ENCODE peak calls at places on chromosomes 16 and 17, in ten cellular contexts. One of them, this sample, is unnamed.

GRCh38 chr17:41777157-41777578 is 9.3 kb downstream of the JUP start:
- DNase-seq in esophagus muscularis mucosa: no peak
- DNase-seq in upper lobe of left lung: no peak
- DNase-seq in transverse colon: peak
- DNase-seq in suprapubic skin: no peak
- DNase-seq in H1: peak
- DNase-seq in stomach: peak
- DNase-seq in A549: peak
- DNase-seq in K562: no peak
- DNase-seq in tibial nerve: no peak
- DNase-seq in this sample: peak

GRCh38 chr17:20925091-20925490 is 117.7 kb downstream of the USP22 start:
- DNase-seq in esophagus muscularis mucosa: no peak
- DNase-seq in upper lobe of left lung: no peak
- DNase-seq in transverse colon: no peak
- DNase-seq in suprapubic skin: no peak
- DNase-seq in H1: no peak
- DNase-seq in stomach: no peak
- DNase-seq in A549: no peak
- DNase-seq in K562: no peak
- DNase-seq in tibial nerve: no peak
- DNase-seq in this sample: no peak

GRCh38 chr17:68972119-68972704 is 17.0 kb upstream of the ABCA8 start:
- DNase-seq in esophagus muscularis mucosa: no peak
- DNase-seq in upper lobe of left lung: no peak
- DNase-seq in transverse colon: no peak
- DNase-seq in suprapubic skin: no peak
- DNase-seq in H1: no peak
- DNase-seq in stomach: no peak
- DNase-seq in A549: peak
- DNase-seq in K562: no peak
- DNase-seq in tibial nerve: no peak
- DNase-seq in this sample: no peak

GRCh38 chr16:74461826-74462225 is 40.5 kb upstream of the CLEC18B start:
- DNase-seq in esophagus muscularis mucosa: no peak
- DNase-seq in upper lobe of left lung: no peak
- DNase-seq in transverse colon: no peak
- DNase-seq in suprapubic skin: no peak
- DNase-seq in H1: no peak
- DNase-seq in stomach: no peak
- DNase-seq in A549: no peak
- DNase-seq in K562: no peak
- DNase-seq in tibial nerve: no peak
- DNase-seq in this sample: no peak

GRCh38 chr16:65126845-65127624 is 5.2 kb upstream of the CDH11 start:
- DNase-seq in esophagus muscularis mucosa: peak
- DNase-seq in upper lobe of left lung: no peak
- DNase-seq in transverse colon: no peak
- DNase-seq in suprapubic skin: no peak
- DNase-seq in H1: no peak
- DNase-seq in stomach: no peak
- DNase-seq in A549: no peak
- DNase-seq in K562: no peak
- DNase-seq in tibial nerve: no peak
- DNase-seq in this sample: no peak

GRCh38 chr16:67841198-67841815 is 813 bp upstream of the THAP11 start:
- DNase-seq in esophagus muscularis mucosa: no peak
- DNase-seq in upper lobe of left lung: no peak
- DNase-seq in transverse colon: no peak
- DNase-seq in suprapubic skin: no peak
- DNase-seq in H1: no peak
- DNase-seq in stomach: no peak
- DNase-seq in A549: no peak
- DNase-seq in K562: no peak
- DNase-seq in tibial nerve: no peak
- DNase-seq in this sample: no peak

GRCh38 chr16:23424292-23424958 is 28.6 kb downstream of the COG7 start:
- DNase-seq in esophagus muscularis mucosa: no peak
- DNase-seq in upper lobe of left lung: peak
- DNase-seq in transverse colon: peak
- DNase-seq in suprapubic skin: no peak
- DNase-seq in H1: no peak
- DNase-seq in stomach: no peak
- DNase-seq in A549: peak
- DNase-seq in K562: no peak
- DNase-seq in tibial nerve: no peak
- DNase-seq in this sample: peak

GRCh38 chr16:52320930-52321439 is 226.0 kb downstream of the TOX3 start:
- DNase-seq in esophagus muscularis mucosa: no peak
- DNase-seq in upper lobe of left lung: no peak
- DNase-seq in transverse colon: no peak
- DNase-seq in suprapubic skin: no peak
- DNase-seq in H1: no peak
- DNase-seq in stomach: no peak
- DNase-seq in A549: no peak
- DNase-seq in K562: no peak
- DNase-seq in tibial nerve: no peak
- DNase-seq in this sample: no peak

GRCh38 chr16:82078125-82078524 is 43.1 kb downstream of the HSD17B2 start:
- DNase-seq in esophagus muscularis mucosa: no peak
- DNase-seq in upper lobe of left lung: no peak
- DNase-seq in transverse colon: no peak
- DNase-seq in suprapubic skin: no peak
- DNase-seq in H1: no peak
- DNase-seq in stomach: no peak
- DNase-seq in A549: no peak
- DNase-seq in K562: no peak
- DNase-seq in tibial nerve: no peak
- DNase-seq in this sample: no peak

GRCh38 chr17:49738456-49739163 is 25.3 kb downstream of the FAM117A start:
- DNase-seq in esophagus muscularis mucosa: no peak
- DNase-seq in upper lobe of left lung: peak
- DNase-seq in transverse colon: no peak
- DNase-seq in suprapubic skin: no peak
- DNase-seq in H1: no peak
- DNase-seq in stomach: no peak
- DNase-seq in A549: no peak
- DNase-seq in K562: no peak
- DNase-seq in tibial nerve: no peak
- DNase-seq in this sample: no peak

GRCh38 chr17:64146418-64147109 is 16.6 kb upstream of the ERN1 start:
- DNase-seq in esophagus muscularis mucosa: no peak
- DNase-seq in upper lobe of left lung: peak
- DNase-seq in transverse colon: peak
- DNase-seq in suprapubic skin: peak
- DNase-seq in H1: peak
- DNase-seq in stomach: peak
- DNase-seq in A549: peak
- DNase-seq in K562: peak
- DNase-seq in tibial nerve: peak
- DNase-seq in this sample: peak
- TF ChIP-seq POLR2A in esophagus muscularis mucosa: no peak
- TF ChIP-seq POLR2A in upper lobe of left lung: no peak
- TF ChIP-seq POLR2A in transverse colon: no peak
- TF ChIP-seq POLR2A in suprapubic skin: no peak
- TF ChIP-seq POLR2A in H1: peak
- TF ChIP-seq POLR2A in stomach: no peak
- TF ChIP-seq POLR2A in A549: peak
- TF ChIP-seq POLR2A in K562: peak
- TF ChIP-seq POLR2A in tibial nerve: no peak
- TF ChIP-seq POLR2A in this sample: no peak

GRCh38 chr17:40348136-40348504 is 16.4 kb downstream of the GJD3 start:
- DNase-seq in esophagus muscularis mucosa: no peak
- DNase-seq in upper lobe of left lung: no peak
- DNase-seq in transverse colon: no peak
- DNase-seq in suprapubic skin: no peak
- DNase-seq in H1: no peak
- DNase-seq in stomach: no peak
- DNase-seq in A549: no peak
- DNase-seq in K562: no peak
- DNase-seq in tibial nerve: no peak
- DNase-seq in this sample: no peak
- TF ChIP-seq EP300 in esophagus muscularis mucosa: no peak
- TF ChIP-seq EP300 in upper lobe of left lung: no peak
- TF ChIP-seq EP300 in transverse colon: no peak
- TF ChIP-seq EP300 in suprapubic skin: no peak
- TF ChIP-seq EP300 in H1: no peak
- TF ChIP-seq EP300 in stomach: no peak
- TF ChIP-seq EP300 in A549: no peak
- TF ChIP-seq EP300 in K562: no peak
- TF ChIP-seq EP300 in tibial nerve: no peak
- TF ChIP-seq EP300 in this sample: no peak

DNA sequence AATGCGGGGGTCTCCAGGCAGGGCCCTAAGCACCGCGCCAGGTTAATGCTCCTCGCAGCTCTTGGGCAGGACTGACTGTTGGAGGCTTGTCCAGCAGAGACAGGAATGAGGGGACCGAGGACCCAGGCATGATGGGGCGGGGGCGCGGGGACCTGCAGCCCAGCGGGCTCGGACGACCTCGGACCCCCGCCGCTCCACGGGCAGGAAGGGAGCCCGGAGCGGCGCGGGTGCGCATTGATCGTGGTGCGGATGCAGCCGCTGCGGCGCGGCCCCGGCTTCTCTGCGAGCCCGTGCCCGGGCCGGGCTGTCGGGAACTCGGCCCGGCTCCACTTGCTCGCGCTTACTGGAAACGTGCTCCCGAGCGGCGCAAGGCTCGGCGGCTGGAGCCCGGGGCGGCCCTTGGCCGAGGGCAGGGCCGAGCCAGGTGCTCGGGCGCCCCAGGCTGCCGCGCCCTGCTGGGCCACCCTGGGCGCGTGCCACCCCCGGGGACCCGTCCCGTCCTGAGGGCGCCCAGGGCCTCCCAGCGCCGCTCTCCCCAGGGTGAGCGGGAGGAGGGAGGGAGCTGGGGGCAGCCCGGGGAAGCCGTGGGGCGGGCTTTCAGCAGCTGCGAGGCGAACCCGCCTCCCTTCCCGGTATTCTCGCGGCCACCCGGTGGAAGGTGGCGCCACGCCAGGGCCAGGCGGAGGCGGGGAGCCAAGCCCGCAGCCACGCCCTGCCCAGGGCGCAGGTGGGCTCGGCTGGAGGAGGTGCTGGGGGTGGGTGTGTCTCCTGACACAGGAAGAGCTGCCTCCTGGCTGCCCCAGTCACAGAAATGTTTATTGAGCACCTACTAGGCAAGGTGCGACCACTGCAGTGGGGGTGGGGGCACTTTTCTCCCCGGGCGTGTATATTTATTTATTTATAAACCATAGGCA is 45.9 kb downstream of the SOCS3 start:
- DNase-seq in esophagus muscularis mucosa: no peak
- DNase-seq in upper lobe of left lung: peak
- DNase-seq in transverse colon: peak
- DNase-seq in suprapubic skin: no peak
- DNase-seq in H1: peak
- DNase-seq in stomach: peak
- DNase-seq in A549: peak
- DNase-seq in K562: peak
- DNase-seq in tibial nerve: peak
- DNase-seq in this sample: peak
- TF ChIP-seq POLR2A in esophagus muscularis mucosa: peak
- TF ChIP-seq POLR2A in upper lobe of left lung: no peak
- TF ChIP-seq POLR2A in transverse colon: peak
- TF ChIP-seq POLR2A in suprapubic skin: no peak
- TF ChIP-seq POLR2A in H1: no peak
- TF ChIP-seq POLR2A in stomach: no peak
- TF ChIP-seq POLR2A in A549: peak
- TF ChIP-seq POLR2A in K562: no peak
- TF ChIP-seq POLR2A in tibial nerve: no peak
- TF ChIP-seq POLR2A in this sample: peak

GRCh38 chr16:89685916-89686315 is 573 bp upstream of the CDK10 start:
- DNase-seq in esophagus muscularis mucosa: no peak
- DNase-seq in upper lobe of left lung: no peak
- DNase-seq in transverse colon: no peak
- DNase-seq in suprapubic skin: no peak
- DNase-seq in H1: no peak
- DNase-seq in stomach: no peak
- DNase-seq in A549: no peak
- DNase-seq in K562: no peak
- DNase-seq in tibial nerve: no peak
- DNase-seq in this sample: no peak

GRCh38 chr16:89689142-89689541 is 2.7 kb downstream of the CDK10 start:
- DNase-seq in esophagus muscularis mucosa: no peak
- DNase-seq in upper lobe of left lung: no peak
- DNase-seq in transverse colon: no peak
- DNase-seq in suprapubic skin: peak
- DNase-seq in H1: no peak
- DNase-seq in stomach: no peak
- DNase-seq in A549: no peak
- DNase-seq in K562: no peak
- DNase-seq in tibial nerve: no peak
- DNase-seq in this sample: no peak

GRCh38 chr16:89686520-89687091 is at the start of gene CDK10:
- DNase-seq in esophagus muscularis mucosa: peak
- DNase-seq in upper lobe of left lung: peak
- DNase-seq in transverse colon: peak
- DNase-seq in suprapubic skin: peak
- DNase-seq in H1: peak
- DNase-seq in stomach: peak
- DNase-seq in A549: peak
- DNase-seq in K562: peak
- DNase-seq in tibial nerve: peak
- DNase-seq in this sample: peak

GRCh38 chr16:89688395-89688794 is 1.9 kb downstream of the CDK10 start:
- DNase-seq in esophagus muscularis mucosa: no peak
- DNase-seq in upper lobe of left lung: no peak
- DNase-seq in transverse colon: no peak
- DNase-seq in suprapubic skin: peak
- DNase-seq in H1: no peak
- DNase-seq in stomach: no peak
- DNase-seq in A549: no peak
- DNase-seq in K562: no peak
- DNase-seq in tibial nerve: no peak
- DNase-seq in this sample: no peak

DNA sequence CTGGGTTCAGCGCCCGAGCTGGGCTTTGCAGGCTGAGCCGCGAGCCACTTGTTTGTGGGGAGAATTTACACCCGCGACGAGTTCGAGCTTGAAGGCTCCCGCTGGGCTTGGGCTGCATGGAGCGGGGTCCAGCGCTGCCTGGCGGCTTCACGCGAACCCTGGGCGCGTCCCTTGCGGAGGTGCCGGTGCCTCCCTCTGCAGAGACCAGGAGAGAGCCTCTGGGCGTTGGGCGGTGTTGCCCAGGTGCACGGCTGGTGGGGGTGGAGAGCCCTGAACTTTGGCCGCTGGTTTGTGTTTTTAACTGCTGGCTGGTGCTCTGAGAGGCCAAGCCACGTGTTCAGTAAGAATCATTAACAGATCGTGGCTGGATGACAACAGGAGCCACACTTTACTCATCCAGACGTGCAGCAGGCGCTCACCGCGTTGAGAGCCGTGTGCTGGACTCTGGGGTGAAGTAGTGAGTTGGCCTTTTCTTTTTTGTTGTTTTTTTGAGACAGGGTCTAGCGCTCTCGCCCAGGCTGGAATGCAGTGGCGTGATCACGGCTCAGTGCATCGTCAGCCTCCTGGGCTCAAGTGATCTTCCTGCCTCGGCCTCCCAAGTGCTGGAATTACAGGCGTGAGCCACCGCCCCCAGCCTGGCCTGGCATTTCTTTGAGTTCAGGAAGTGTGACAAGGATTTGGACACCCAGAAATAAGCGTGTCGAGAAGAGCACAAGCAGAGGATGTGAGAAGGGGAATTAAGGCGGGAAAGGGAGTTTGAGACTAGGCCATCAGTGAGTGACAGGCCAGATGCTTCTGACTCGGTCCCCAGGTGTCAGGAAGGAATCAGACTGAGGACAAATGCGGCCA is 827 bp downstream of the CDK10 start:
- DNase-seq in esophagus muscularis mucosa: no peak
- DNase-seq in upper lobe of left lung: peak
- DNase-seq in transverse colon: peak
- DNase-seq in suprapubic skin: peak
- DNase-seq in H1: no peak
- DNase-seq in stomach: peak
- DNase-seq in A549: peak
- DNase-seq in K562: peak
- DNase-seq in tibial nerve: no peak
- DNase-seq in this sample: no peak
- TF ChIP-seq EP300 in esophagus muscularis mucosa: no peak
- TF ChIP-seq EP300 in upper lobe of left lung: no peak
- TF ChIP-seq EP300 in transverse colon: no peak
- TF ChIP-seq EP300 in suprapubic skin: no peak
- TF ChIP-seq EP300 in H1: no peak
- TF ChIP-seq EP300 in stomach: no peak
- TF ChIP-seq EP300 in A549: no peak
- TF ChIP-seq EP300 in K562: no peak
- TF ChIP-seq EP300 in tibial nerve: no peak
- TF ChIP-seq EP300 in this sample: no peak

This sample was measured in ovary.